ENCODE peak calls at places on chromosomes 4 and X, in seven cellular contexts. One of them, this sample, is unnamed.

GRCh38 chr4:107999932-108000539 is 10.3 kb downstream of the HADH start:
- DNase-seq in ureter: no peak
- DNase-seq in CMK: no peak
- DNase-seq in NCI-H524: no peak
- DNase-seq in left lung: no peak
- DNase-seq in T-helper 9 cell: no peak
- DNase-seq in effector memory CD4-positive, alpha-beta T cell: no peak
- DNase-seq in this sample: no peak

GRCh38 chr4:74015126-74015780 is 16.8 kb upstream of the CXCL5 start:
- DNase-seq in CMK: no peak
- DNase-seq in left lung: no peak
- DNase-seq in NCI-H524: no peak
- DNase-seq in effector memory CD4-positive, alpha-beta T cell: no peak
- DNase-seq in T-helper 9 cell: no peak
- DNase-seq in ureter: no peak
- DNase-seq in this sample: no peak

GRCh38 chr4:100014616-100015015 is 64.5 kb upstream of the H2AZ1 start:
- DNase-seq in CMK: no peak
- DNase-seq in ureter: no peak
- DNase-seq in effector memory CD4-positive, alpha-beta T cell: no peak
- DNase-seq in NCI-H524: no peak
- DNase-seq in left lung: no peak
- DNase-seq in T-helper 9 cell: no peak
- DNase-seq in this sample: no peak

GRCh38 chrX:7139202-7140081 is 8.1 kb upstream of the STS start:
- DNase-seq in effector memory CD4-positive, alpha-beta T cell: no peak
- DNase-seq in CMK: no peak
- DNase-seq in T-helper 9 cell: no peak
- DNase-seq in ureter: no peak
- DNase-seq in left lung: no peak
- DNase-seq in NCI-H524: no peak
- DNase-seq in this sample: no peak

GRCh38 chr4:94798808-94799207 is 41.1 kb downstream of the BMPR1B start:
- DNase-seq in ureter: no peak
- DNase-seq in effector memory CD4-positive, alpha-beta T cell: no peak
- DNase-seq in T-helper 9 cell: no peak
- DNase-seq in left lung: no peak
- DNase-seq in CMK: no peak
- DNase-seq in NCI-H524: no peak
- DNase-seq in this sample: no peak

GRCh38 chrX:143081231-143081630 is 55.5 kb downstream of the SPANXN4 start:
- DNase-seq in left lung: no peak
- DNase-seq in NCI-H524: no peak
- DNase-seq in CMK: no peak
- DNase-seq in ureter: no peak
- DNase-seq in effector memory CD4-positive, alpha-beta T cell: no peak
- DNase-seq in T-helper 9 cell: no peak
- DNase-seq in this sample: no peak

GRCh38 chrX:102846544-102847236 is 90.4 kb upstream of the RAB40AL start:
- DNase-seq in left lung: no peak
- DNase-seq in T-helper 9 cell: no peak
- DNase-seq in ureter: no peak
- DNase-seq in NCI-H524: no peak
- DNase-seq in effector memory CD4-positive, alpha-beta T cell: no peak
- DNase-seq in CMK: no peak
- DNase-seq in this sample: no peak

GRCh38 chrX:41556958-41557357 is 109.8 kb downstream of the NYX start:
- DNase-seq in NCI-H524: no peak
- DNase-seq in effector memory CD4-positive, alpha-beta T cell: no peak
- DNase-seq in left lung: no peak
- DNase-seq in T-helper 9 cell: no peak
- DNase-seq in ureter: no peak
- DNase-seq in CMK: no peak
- DNase-seq in this sample: no peak

GRCh38 chr4:172648471-172648870 is 520.1 kb upstream of the GALNT7 start:
- DNase-seq in T-helper 9 cell: no peak
- DNase-seq in NCI-H524: no peak
- DNase-seq in effector memory CD4-positive, alpha-beta T cell: no peak
- DNase-seq in left lung: no peak
- DNase-seq in ureter: no peak
- DNase-seq in CMK: no peak
- DNase-seq in this sample: no peak

GRCh38 chr4:118969359-118969758 is 80.7 kb downstream of the SYNPO2 start:
- DNase-seq in T-helper 9 cell: no peak
- DNase-seq in NCI-H524: no peak
- DNase-seq in ureter: peak
- DNase-seq in CMK: no peak
- DNase-seq in effector memory CD4-positive, alpha-beta T cell: no peak
- DNase-seq in left lung: peak
- DNase-seq in this sample: no peak

GRCh38 chrX:68041110-68041509 is 392.2 kb downstream of the OPHN1 start:
- DNase-seq in effector memory CD4-positive, alpha-beta T cell: no peak
- DNase-seq in T-helper 9 cell: no peak
- DNase-seq in CMK: no peak
- DNase-seq in NCI-H524: no peak
- DNase-seq in left lung: no peak
- DNase-seq in ureter: no peak
- DNase-seq in this sample: no peak

GRCh38 chr4:105966046-105966445 is 70.8 kb downstream of the NPNT start:
- DNase-seq in T-helper 9 cell: no peak
- DNase-seq in CMK: no peak
- DNase-seq in effector memory CD4-positive, alpha-beta T cell: no peak
- DNase-seq in ureter: no peak
- DNase-seq in left lung: no peak
- DNase-seq in NCI-H524: no peak
- DNase-seq in this sample: no peak

GRCh38 chr4:48093949-48094550 is 40.0 kb downstream of the TXK start:
- DNase-seq in ureter: peak
- DNase-seq in effector memory CD4-positive, alpha-beta T cell: no peak
- DNase-seq in CMK: no peak
- DNase-seq in left lung: no peak
- DNase-seq in NCI-H524: no peak
- DNase-seq in T-helper 9 cell: no peak
- DNase-seq in this sample: no peak

GRCh38 chr4:176150283-176150682 is 45.1 kb downstream of the SPATA4 start:
- DNase-seq in NCI-H524: no peak
- DNase-seq in left lung: no peak
- DNase-seq in effector memory CD4-positive, alpha-beta T cell: no peak
- DNase-seq in ureter: no peak
- DNase-seq in T-helper 9 cell: no peak
- DNase-seq in CMK: no peak
- DNase-seq in this sample: no peak

GRCh38 chrX:20789103-20789502 is 522.4 kb upstream of the RPS6KA3 start:
- DNase-seq in NCI-H524: no peak
- DNase-seq in effector memory CD4-positive, alpha-beta T cell: no peak
- DNase-seq in T-helper 9 cell: no peak
- DNase-seq in ureter: no peak
- DNase-seq in left lung: no peak
- DNase-seq in CMK: no peak
- DNase-seq in this sample: no peak

GRCh38 chr4:117331817-117332216 is 246.4 kb upstream of the TRAM1L1 start:
- DNase-seq in T-helper 9 cell: no peak
- DNase-seq in ureter: no peak
- DNase-seq in effector memory CD4-positive, alpha-beta T cell: no peak
- DNase-seq in CMK: no peak
- DNase-seq in NCI-H524: no peak
- DNase-seq in left lung: no peak
- DNase-seq in this sample: no peak

This sample was measured in NCI-H2171.